ENCODE peak calls at places on chromosomes 2 and 18, in six cellular contexts. D is fibroblast of mammary gland, N is psoas muscle, Y is HCT116, U is WERI-Rb-1, W is astrocyte of the spinal cord. C is an unnamed sample.
A peak's percentile ranks its signal among the peaks of the same experiment; 100 is the strongest.

GRCh38 chr18:877238-877637 is 27.4 kb upstream of the ADCYAP1 start:
- DNase-seq in D (no peak), U (no peak), W (no peak), N (no peak), Y (no peak), C (no peak)

GRCh38 chr2:65539633-65540032 is 107.2 kb upstream of the SPRED2 start:
- DNase-seq in N (no peak), Y (no peak), W (no peak), D (no peak), U (peak; percentile 47), C (no peak)

GRCh38 chr18:67475673-67476072 is 40.8 kb downstream of the DSEL start:
- DNase-seq in D (peak; percentile 38), W (no peak), Y (no peak), N (no peak), U (no peak), C (peak; percentile 68)

GRCh38 chr2:241673189-241673663 is 13.4 kb downstream of the DTYMK start:
- DNase-seq in W (no peak), D (no peak), U (no peak), Y (no peak), N (no peak), C (no peak)

GRCh38 chr2:172962824-172963223 is 112.8 kb upstream of the MAP3K20 start:
- DNase-seq in N (no peak), W (peak; percentile 48), D (peak; percentile 66), U (no peak), Y (no peak), C (peak; percentile 66)

GRCh38 chr2:199018826-199019225 is 438.9 kb downstream of the SATB2 start:
- DNase-seq in D (peak; percentile 11), W (peak; percentile 18), N (no peak), Y (no peak), U (no peak), C (no peak)

GRCh38 chr2:181036848-181037603 is 56.6 kb downstream of the UBE2E3 start:
- DNase-seq in U (no peak), Y (no peak), D (peak; percentile 90), N (no peak), W (peak; percentile 74), C (peak; percentile 76)

GRCh38 chr2:208366215-208367132 is 40.1 kb upstream of the PTH2R start:
- DNase-seq in D (no peak), U (no peak), W (no peak), N (no peak), Y (no peak), C (no peak)

GRCh38 chr2:104583791-104584190 is 270.1 kb upstream of the POU3F3 start:
- DNase-seq in N (no peak), Y (no peak), D (no peak), U (no peak), W (no peak), C (no peak)

GRCh38 chr2:158753561-158754302 is 41.4 kb upstream of the DAPL1 start:
- DNase-seq in W (peak; percentile 73), N (no peak), Y (peak; percentile 48), D (peak; percentile 78), U (peak; percentile 42), C (peak; percentile 79)

GRCh38 chr18:50099725-50100414 is 95.1 kb downstream of the MYO5B start:
- DNase-seq in Y (no peak), W (peak; percentile 52), U (no peak), D (peak; percentile 81), N (no peak), C (no peak)

GRCh38 chr18:56738184-56738583 is 87.0 kb downstream of the WDR7 start:
- DNase-seq in U (no peak), D (no peak), N (no peak), Y (no peak), W (no peak), C (no peak)

GRCh38 chr18:80168982-80169381 is 59.9 kb downstream of the ADNP2 start:
- DNase-seq in Y (no peak), N (no peak), D (no peak), W (no peak), U (no peak), C (no peak)

GRCh38 chr2:241540391-241540765 is 18.2 kb upstream of the BOK start:
- DNase-seq in N (peak; percentile 73), U (no peak), Y (no peak), W (no peak), D (no peak), C (no peak)

GRCh38 chr2:67036446-67036845 is 360.7 kb upstream of the ETAA1 start:
- DNase-seq in N (no peak), Y (no peak), D (peak; percentile 84), W (no peak), U (no peak), C (no peak)

GRCh38 chr2:41935004-41935401 is 112.8 kb upstream of the PKDCC start:
- DNase-seq in U (no peak), W (no peak), N (no peak), Y (no peak), D (no peak), C (no peak)

GRCh38 chr2:41709702-41710599 is 337.9 kb upstream of the PKDCC start:
- DNase-seq in W (no peak), Y (no peak), U (no peak), N (no peak), D (no peak), C (no peak)

GRCh38 chr2:43676322-43677050 is at the start of gene C1GALT1C1L:
- DNase-seq in N (peak; percentile 79), Y (no peak), D (peak; percentile 73), W (peak; percentile 76), U (peak; percentile 32), C (peak; percentile 51)

GRCh38 chr2:235170016-235170415 is 218.2 kb downstream of the SH3BP4 start:
- DNase-seq in N (no peak), U (no peak), W (peak; percentile 68), Y (no peak), D (peak; percentile 95), C (peak; percentile 51)

GRCh38 chr2:49936965-49937364 is 782.6 kb upstream of the FSHR start:
- DNase-seq in N (no peak), D (no peak), U (no peak), Y (no peak), W (no peak), C (no peak)

GRCh38 chr2:233355916-233356315 is 1.6 kb downstream of the DGKD start:
- DNase-seq in W (no peak), N (no peak), D (no peak), Y (no peak), U (no peak), C (no peak)

GRCh38 chr2:215594766-215595165 is 158.9 kb upstream of the FN1 start:
- DNase-seq in W (peak; percentile 49), Y (no peak), U (no peak), N (no peak), D (peak; percentile 76), C (peak; percentile 49)

GRCh38 chr2:180707867-180708205 is 272.6 kb upstream of the UBE2E3 start:
- DNase-seq in W (peak; percentile 88), N (no peak), U (peak; percentile 8), Y (peak; percentile 16), D (peak; percentile 98), C (peak; percentile 96)

DNA sequence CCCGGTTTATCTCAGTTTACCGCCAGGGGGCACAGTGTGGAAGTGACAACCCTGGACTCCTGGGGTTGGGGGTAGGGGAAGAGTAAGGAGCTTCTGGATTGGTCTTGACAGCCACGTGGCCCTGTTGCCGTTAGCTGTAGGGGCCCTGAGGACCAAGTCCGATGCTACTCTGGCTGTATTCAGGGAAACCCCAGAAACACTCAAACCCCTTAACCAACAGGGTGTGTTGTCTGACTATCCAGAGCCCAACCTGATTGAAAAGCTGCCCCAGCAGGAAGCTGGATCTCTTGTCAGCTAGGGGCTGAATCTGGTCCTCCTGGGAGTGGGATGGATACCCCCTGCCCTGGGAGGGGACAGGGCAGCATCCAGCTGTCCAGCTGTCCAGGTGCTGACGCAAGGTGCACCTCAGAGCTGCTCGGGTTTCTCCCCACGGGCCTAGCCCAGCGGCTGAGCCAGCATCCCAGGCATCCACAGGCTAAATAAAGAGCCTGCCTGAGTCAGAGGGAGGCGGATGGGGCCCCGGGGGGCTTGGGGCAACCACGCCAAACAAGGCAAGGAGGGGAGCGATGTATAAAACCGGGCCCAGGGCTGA is 3.1 kb upstream of the GMPPA start:
- DNase-seq in W (peak; percentile 62), D (peak; percentile 67), N (peak; percentile 88), U (peak; percentile 90), Y (peak; percentile 64), C (peak; percentile 74)
- TF ChIP-seq CTCF in W (peak; percentile 70), D (peak; percentile 67), N (peak; percentile 57), U (peak; percentile 61), Y (no peak), C (peak; percentile 64)

GRCh38 chr2:119943058-119943457 is 69.8 kb upstream of the EPB41L5 start:
- DNase-seq in D (peak; percentile 56), W (no peak), Y (no peak), N (no peak), U (no peak), C (peak; percentile 2)

GRCh38 chr2:119941981-119942513 is 70.8 kb upstream of the EPB41L5 start:
- DNase-seq in D (no peak), Y (no peak), W (no peak), U (no peak), N (no peak), C (no peak)

GRCh38 chr2:119940856-119941255 is 72.0 kb upstream of the EPB41L5 start:
- DNase-seq in Y (no peak), U (no peak), N (no peak), W (no peak), D (no peak), C (peak; percentile 13)

GRCh38 chr2:119939915-119940314 is 73.0 kb upstream of the EPB41L5 start:
- DNase-seq in Y (no peak), U (no peak), N (no peak), D (no peak), W (no peak), C (no peak)

DNA sequence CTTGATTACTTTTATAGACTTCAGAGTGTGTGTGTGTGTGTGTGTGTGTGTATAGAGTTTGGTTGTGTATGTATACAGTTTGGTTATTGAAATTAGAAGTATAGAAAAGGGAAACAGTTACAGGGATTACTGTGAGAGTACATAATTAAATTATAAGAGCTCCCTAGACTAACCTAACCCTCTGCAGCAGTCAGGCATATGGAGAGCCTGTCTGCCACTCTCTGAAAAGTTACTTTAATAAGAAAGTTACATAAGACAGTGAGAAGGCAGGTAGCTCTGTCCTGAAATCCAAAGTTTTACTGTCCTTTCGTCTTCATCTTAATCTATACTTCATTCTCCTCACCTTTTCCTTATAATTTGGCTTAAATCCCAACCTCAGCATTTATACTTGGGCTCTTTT is 71.5 kb upstream of the EPB41L5 start:
- DNase-seq in U (no peak), W (no peak), Y (no peak), N (no peak), D (no peak), C (no peak)
- TF ChIP-seq CTCF in U (no peak), W (no peak), Y (no peak), N (no peak), D (no peak), C (no peak)

DNA sequence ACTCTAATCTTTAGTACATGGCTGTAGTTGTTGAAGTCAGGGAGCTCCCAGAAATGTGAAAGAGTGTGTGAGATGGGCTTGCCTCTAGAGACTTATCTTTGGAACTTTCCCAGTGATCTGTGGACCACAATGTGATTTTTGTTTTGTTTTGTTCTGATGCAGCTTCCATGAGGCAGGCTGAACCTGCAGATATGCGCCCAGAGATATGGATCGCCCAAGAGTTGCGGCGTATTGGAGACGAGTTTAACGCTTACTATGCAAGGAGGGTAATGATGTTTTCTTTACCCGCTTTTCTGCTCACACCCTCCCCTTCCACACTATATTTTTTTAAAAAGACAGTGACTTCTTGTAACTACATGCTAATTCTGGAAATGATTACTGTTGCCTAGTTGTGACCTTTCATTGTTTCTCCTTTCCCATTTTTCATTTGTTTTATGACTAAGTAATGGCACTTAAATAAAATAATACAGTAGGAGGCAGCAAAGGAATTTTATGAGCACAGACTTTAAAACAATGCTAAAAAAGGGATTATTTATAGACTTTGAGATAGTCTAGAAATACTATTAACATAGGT is 29.3 kb downstream of the BCL2L11 start:
- DNase-seq in Y (no peak), W (no peak), N (no peak), D (no peak), U (no peak), C (no peak)
- TF ChIP-seq CTCF in Y (peak; percentile 5), W (no peak), N (no peak), D (no peak), U (no peak), C (no peak)

GRCh38 chr2:86249843-86250402 is 50.7 kb downstream of the MRPL35 start:
- DNase-seq in Y (no peak), D (peak; percentile 10), U (no peak), N (no peak), W (no peak), C (peak; percentile 2)
- TF ChIP-seq CTCF in Y (no peak), D (peak; percentile 3), U (no peak), N (no peak), W (no peak), C (no peak)

C was measured in fibroblast of pulmonary artery.